ENCODE peak calls at places on chromosomes 1 and 21, in four cellular contexts. B is H1, D is H9, V is IMR-90. Y is an unnamed sample. For H3K4me1, the result is how much of the 10 kb centered on the place peaks cover.

GRCh38 chr1:178030452-178030851 is 60.6 kb upstream of the SEC16B start:
- DNase-seq in V (no peak), B (no peak), D (no peak), Y (no peak)

GRCh38 chr1:33378976-33379375 is 51.9 kb downstream of the PHC2 start:
- DNase-seq in V (no peak), B (no peak), D (no peak), Y (no peak)

GRCh38 chr1:246679211-246680177 is 44.7 kb upstream of the SCCPDH start:
- DNase-seq in B (no peak), D (no peak), V (no peak), Y (no peak)

GRCh38 chr1:85313888-85314696 is 37.7 kb upstream of the BCL10 start:
- DNase-seq in B (no peak), V (peak), D (no peak), Y (peak)

GRCh38 chr21:40640427-40640826 is 206.5 kb downstream of the DSCAM start:
- DNase-seq in D (no peak), B (no peak), V (no peak), Y (no peak)

GRCh38 chr1:20385630-20386029 is 95.0 kb downstream of the VWA5B1 start:
- DNase-seq in B (no peak), D (no peak), V (no peak), Y (no peak)

GRCh38 chr21:32411366-32412161 is 942 bp upstream of the EVA1C start:
- DNase-seq in B (no peak), V (peak), D (peak), Y (no peak)

GRCh38 chr1:117605164-117605810 is 561 bp upstream of the TENT5C start:
- DNase-seq in B (no peak), D (no peak), V (no peak), Y (peak)

GRCh38 chr1:234602334-234603220 is 7.4 kb downstream of the IRF2BP2 start:
- DNase-seq in B (no peak), D (no peak), V (peak), Y (no peak)

DNA sequence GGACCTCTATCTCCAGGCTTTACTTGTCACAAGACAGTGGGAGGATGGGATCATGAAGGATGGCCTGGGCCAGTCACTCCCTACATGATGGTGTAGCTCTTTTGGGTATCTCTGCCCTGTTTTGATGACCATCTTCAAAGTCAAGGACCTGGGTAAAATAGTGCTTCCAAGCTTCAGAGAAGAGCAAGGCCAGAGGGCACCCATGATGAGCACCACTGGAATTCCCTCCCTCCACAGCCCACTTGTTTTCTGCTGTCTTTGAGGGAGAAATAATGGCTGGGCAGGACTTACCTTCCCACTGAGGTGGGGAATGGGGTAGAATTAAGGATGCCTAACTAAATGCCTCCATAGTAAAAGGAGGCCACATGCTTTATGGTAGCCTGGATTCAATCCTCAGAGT is 165.7 kb downstream of the DHRS3 start:
- DNase-seq in B (no peak), D (no peak), V (no peak), Y (no peak)
- H3K4me1 ChIP-seq in B (under half), D (under half), V (under half), Y (under half)

DNA sequence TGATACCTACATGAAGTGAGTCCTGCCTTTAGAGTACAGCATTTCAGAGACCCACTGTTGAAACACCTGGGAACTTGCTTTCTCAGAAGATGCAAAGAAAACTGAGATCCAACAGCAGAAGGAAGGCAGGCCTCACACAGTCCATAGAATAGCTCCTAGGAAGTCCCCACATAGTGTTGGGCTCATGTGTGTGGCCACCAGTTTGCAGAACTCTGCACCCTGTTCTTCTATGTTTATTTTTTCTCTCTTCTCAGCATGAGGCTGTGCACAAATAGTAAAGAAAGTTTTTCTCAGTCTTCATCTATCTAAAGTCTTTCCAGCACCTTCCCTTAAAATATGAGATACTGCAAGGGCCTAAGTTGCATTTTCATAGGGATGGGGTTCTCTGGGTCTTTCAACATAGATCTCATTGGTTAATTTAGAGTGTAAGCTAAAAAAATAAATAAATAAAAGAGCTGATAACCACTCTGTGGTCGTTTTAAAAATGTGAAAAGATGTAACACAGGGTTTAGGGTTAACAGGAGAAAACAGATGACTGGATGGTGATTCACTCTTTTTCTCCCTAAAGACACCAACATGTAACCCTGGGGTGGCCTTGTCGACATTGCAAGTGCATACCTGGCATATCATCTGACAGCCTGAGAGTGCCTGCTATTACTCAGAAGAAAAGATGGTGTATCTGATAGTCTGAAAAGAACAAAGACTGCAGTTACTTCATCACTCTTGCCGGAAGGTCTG is 94.6 kb downstream of the ZC3H11B start:
- DNase-seq in B (no peak), V (peak), D (no peak), Y (peak)
- H2BK5ac ChIP-seq in B (no peak), V (no peak), D (no peak), Y (no peak)

GRCh38 chr21:39150316-39150715 is 32.9 kb downstream of the PSMG1 start:
- DNase-seq in D (no peak), V (no peak), B (no peak), Y (no peak)
- H3K56ac ChIP-seq in D (no peak), V (no peak), B (no peak), Y (no peak)

GRCh38 chr1:56534252-56534651 is 45.1 kb downstream of the PLPP3 start:
- DNase-seq in B (no peak), V (no peak), D (no peak), Y (no peak)

GRCh38 chr1:56537660-56538059 is 41.7 kb downstream of the PLPP3 start:
- DNase-seq in V (no peak), D (no peak), B (no peak), Y (no peak)

GRCh38 chr1:56533621-56534020 is 45.7 kb downstream of the PLPP3 start:
- DNase-seq in D (no peak), V (no peak), B (no peak), Y (no peak)

GRCh38 chr1:56535362-56535761 is 44.0 kb downstream of the PLPP3 start:
- DNase-seq in B (peak), D (peak), V (no peak), Y (peak)

GRCh38 chr1:56535949-56536348 is 43.4 kb downstream of the PLPP3 start:
- DNase-seq in V (no peak), B (no peak), D (no peak), Y (no peak)
- H3K4me1 ChIP-seq in V (under half), B (under half), D (half or more), Y (under half)

DNA sequence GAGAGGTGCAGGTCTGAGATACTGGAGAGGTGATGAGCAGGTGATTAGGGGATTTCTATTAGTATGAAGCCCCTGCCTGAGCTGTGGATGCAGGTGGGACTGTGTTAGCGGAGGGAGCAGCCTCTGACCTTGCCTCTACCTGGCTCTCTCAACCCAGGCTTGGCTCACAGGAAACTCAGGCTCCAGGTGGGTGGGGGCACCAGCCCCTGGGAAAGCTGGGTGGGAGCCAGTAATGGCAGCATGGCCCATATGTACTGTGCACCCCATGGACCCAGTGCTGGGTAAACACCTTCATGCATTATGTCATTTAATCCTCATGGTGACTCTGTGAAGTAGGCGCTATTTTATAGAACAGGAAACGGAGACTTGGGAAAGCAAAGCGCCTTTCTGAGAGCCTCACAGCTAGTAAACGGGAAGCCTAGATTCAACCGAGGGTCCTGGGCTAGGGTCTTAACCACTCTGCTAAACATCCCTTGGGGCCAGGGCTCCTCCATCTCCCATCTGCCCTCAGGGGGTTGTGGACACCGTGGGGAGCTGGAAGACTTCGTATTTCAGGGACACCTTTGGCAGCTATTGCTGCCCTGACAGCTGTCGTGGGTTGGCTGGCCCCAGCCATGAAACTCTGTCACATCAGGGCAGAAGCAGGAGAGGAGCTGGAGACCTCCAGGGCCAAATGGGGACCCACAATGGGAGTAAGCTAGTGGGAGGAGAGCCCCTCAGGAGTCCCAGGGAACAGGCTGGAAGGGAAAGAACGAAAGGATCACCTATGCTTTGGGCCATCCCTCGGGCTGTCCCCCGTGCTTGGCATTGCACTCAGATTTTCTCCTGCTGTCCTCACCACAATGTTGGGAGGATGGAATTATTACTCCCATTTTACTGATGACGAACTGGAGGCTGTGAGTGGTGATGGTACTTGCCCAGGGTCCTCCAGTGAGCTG is 59.6 kb upstream of the CSF3R start:
- DNase-seq in V (no peak), D (peak), B (no peak), Y (no peak)
- H2BK5ac ChIP-seq in V (no peak), D (no peak), B (no peak), Y (no peak)

Y was measured in mesendoderm.